ENCODE peak calls at places on chromosome 2, in nine cellular contexts. L, V, S, B, Z, N, A, E and C are unnamed samples.

GRCh38 chr2:185608799-185609198 is 129.8 kb upstream of the FSIP2 start:
- DNase-seq in V (no peak), N (peak), Z (no peak), L (no peak), B (no peak), E (peak), S (no peak), A (peak), C (peak)

GRCh38 chr2:233402346-233402745 is 48.1 kb downstream of the DGKD start:
- DNase-seq in V (no peak), E (no peak), A (no peak), B (no peak), S (no peak), Z (no peak), L (peak), N (no peak), C (no peak)

GRCh38 chr2:110152943-110153342 is 37.3 kb upstream of the MALL start:
- DNase-seq in A (no peak), N (no peak), Z (peak), L (no peak), V (no peak), E (no peak), S (no peak), B (no peak), C (no peak)

GRCh38 chr2:78861546-78861945 is 164.0 kb upstream of the REG3G start:
- DNase-seq in S (peak), E (no peak), Z (no peak), V (peak), A (no peak), B (no peak), N (peak), L (no peak), C (peak)

GRCh38 chr2:121258066-121258465 is 26.9 kb downstream of the TFCP2L1 start:
- DNase-seq in Z (no peak), S (no peak), N (no peak), V (no peak), E (no peak), A (no peak), B (no peak), L (no peak), C (no peak)

GRCh38 chr2:214034417-214034816 is 376.4 kb upstream of the VWC2L start:
- DNase-seq in B (no peak), N (no peak), V (no peak), A (no peak), E (no peak), L (no peak), Z (no peak), S (no peak), C (no peak)

GRCh38 chr2:33765122-33765521 is 166.0 kb upstream of the FAM98A start:
- DNase-seq in S (no peak), V (no peak), N (no peak), E (no peak), Z (peak), L (no peak), A (no peak), B (no peak), C (no peak)

GRCh38 chr2:20675701-20676352 is 8.9 kb downstream of the GDF7 start:
- DNase-seq in E (peak), B (no peak), N (no peak), L (no peak), Z (no peak), S (no peak), A (no peak), V (no peak), C (no peak)

GRCh38 chr2:214830794-214831346 is 21.4 kb upstream of the BARD1 start:
- DNase-seq in Z (peak), S (no peak), L (no peak), E (peak), B (no peak), V (no peak), N (peak), A (no peak), C (no peak)

GRCh38 chr2:159873136-159873728 is 75.2 kb upstream of the CD302 start:
- DNase-seq in V (no peak), L (no peak), S (no peak), Z (no peak), E (no peak), N (no peak), B (no peak), A (no peak), C (no peak)

GRCh38 chr2:188078544-188078943 is 213.1 kb upstream of the GULP1 start:
- DNase-seq in Z (no peak), V (no peak), E (no peak), N (no peak), B (no peak), A (no peak), L (no peak), S (no peak), C (no peak)